ENCODE peak calls at places on chromosomes 6 and 20, in seven cellular contexts. One of them, this sample, is unnamed.

GRCh38 chr6:26195924-26196845 is 109.0 kb downstream of the HFE start:
- DNase-seq in iris pigment epithelial cell: peak
- DNase-seq in EL: peak
- DNase-seq in activated T-cell treated with anti-CD3 and anti-CD28 coated beads, Interleukin-2, amount 50 U/mL, for 4 hours: no peak
- DNase-seq in stimulated activated effector memory CD8-positive, alpha-beta T cell treated with anti-CD3 and anti-CD28 coated beads, Interleukin-12 subunit alpha, Interleukin-12 subunit beta, amount 100 ng/mL, for 72 hours: peak
- DNase-seq in DMS79 treated with DMSO at 0.1 percent for 48 hours: no peak
- DNase-seq in HFFc6: peak
- DNase-seq in this sample: no peak

GRCh38 chr20:33789109-33789857 is 21.9 kb upstream of the CHMP4B start:
- DNase-seq in iris pigment epithelial cell: peak
- DNase-seq in EL: peak
- DNase-seq in activated T-cell treated with anti-CD3 and anti-CD28 coated beads, Interleukin-2, amount 50 U/mL, for 4 hours: no peak
- DNase-seq in stimulated activated effector memory CD8-positive, alpha-beta T cell treated with anti-CD3 and anti-CD28 coated beads, Interleukin-12 subunit alpha, Interleukin-12 subunit beta, amount 100 ng/mL, for 72 hours: no peak
- DNase-seq in DMS79 treated with DMSO at 0.1 percent for 48 hours: peak
- DNase-seq in HFFc6: peak
- DNase-seq in this sample: no peak

GRCh38 chr6:151448623-151449022 is 3.3 kb downstream of the RMND1 start:
- DNase-seq in iris pigment epithelial cell: no peak
- DNase-seq in EL: no peak
- DNase-seq in activated T-cell treated with anti-CD3 and anti-CD28 coated beads, Interleukin-2, amount 50 U/mL, for 4 hours: no peak
- DNase-seq in stimulated activated effector memory CD8-positive, alpha-beta T cell treated with anti-CD3 and anti-CD28 coated beads, Interleukin-12 subunit alpha, Interleukin-12 subunit beta, amount 100 ng/mL, for 72 hours: no peak
- DNase-seq in DMS79 treated with DMSO at 0.1 percent for 48 hours: no peak
- DNase-seq in HFFc6: no peak
- DNase-seq in this sample: no peak

GRCh38 chr20:46640044-46640443 is 11.2 kb downstream of the SLC13A3 start:
- DNase-seq in iris pigment epithelial cell: no peak
- DNase-seq in EL: no peak
- DNase-seq in activated T-cell treated with anti-CD3 and anti-CD28 coated beads, Interleukin-2, amount 50 U/mL, for 4 hours: no peak
- DNase-seq in stimulated activated effector memory CD8-positive, alpha-beta T cell treated with anti-CD3 and anti-CD28 coated beads, Interleukin-12 subunit alpha, Interleukin-12 subunit beta, amount 100 ng/mL, for 72 hours: no peak
- DNase-seq in DMS79 treated with DMSO at 0.1 percent for 48 hours: no peak
- DNase-seq in HFFc6: no peak
- DNase-seq in this sample: no peak

GRCh38 chr6:33205172-33206026 is 944 bp downstream of the HSD17B8 start:
- DNase-seq in iris pigment epithelial cell: peak
- DNase-seq in EL: peak
- DNase-seq in activated T-cell treated with anti-CD3 and anti-CD28 coated beads, Interleukin-2, amount 50 U/mL, for 4 hours: peak
- DNase-seq in stimulated activated effector memory CD8-positive, alpha-beta T cell treated with anti-CD3 and anti-CD28 coated beads, Interleukin-12 subunit alpha, Interleukin-12 subunit beta, amount 100 ng/mL, for 72 hours: peak
- DNase-seq in DMS79 treated with DMSO at 0.1 percent for 48 hours: no peak
- DNase-seq in HFFc6: peak
- DNase-seq in this sample: no peak

GRCh38 chr6:158040051-158040803 is 58.6 kb downstream of the SYNJ2 start:
- DNase-seq in iris pigment epithelial cell: peak
- DNase-seq in EL: peak
- DNase-seq in activated T-cell treated with anti-CD3 and anti-CD28 coated beads, Interleukin-2, amount 50 U/mL, for 4 hours: peak
- DNase-seq in stimulated activated effector memory CD8-positive, alpha-beta T cell treated with anti-CD3 and anti-CD28 coated beads, Interleukin-12 subunit alpha, Interleukin-12 subunit beta, amount 100 ng/mL, for 72 hours: no peak
- DNase-seq in DMS79 treated with DMSO at 0.1 percent for 48 hours: no peak
- DNase-seq in HFFc6: peak
- DNase-seq in this sample: no peak

GRCh38 chr20:14991023-14991422 is 653.6 kb upstream of the FLRT3 start:
- DNase-seq in iris pigment epithelial cell: peak
- DNase-seq in EL: no peak
- DNase-seq in activated T-cell treated with anti-CD3 and anti-CD28 coated beads, Interleukin-2, amount 50 U/mL, for 4 hours: no peak
- DNase-seq in stimulated activated effector memory CD8-positive, alpha-beta T cell treated with anti-CD3 and anti-CD28 coated beads, Interleukin-12 subunit alpha, Interleukin-12 subunit beta, amount 100 ng/mL, for 72 hours: no peak
- DNase-seq in DMS79 treated with DMSO at 0.1 percent for 48 hours: no peak
- DNase-seq in HFFc6: no peak
- DNase-seq in this sample: no peak

GRCh38 chr20:40868568-40869223 is 159.9 kb upstream of the TOP1 start:
- DNase-seq in iris pigment epithelial cell: peak
- DNase-seq in EL: peak
- DNase-seq in activated T-cell treated with anti-CD3 and anti-CD28 coated beads, Interleukin-2, amount 50 U/mL, for 4 hours: no peak
- DNase-seq in stimulated activated effector memory CD8-positive, alpha-beta T cell treated with anti-CD3 and anti-CD28 coated beads, Interleukin-12 subunit alpha, Interleukin-12 subunit beta, amount 100 ng/mL, for 72 hours: no peak
- DNase-seq in DMS79 treated with DMSO at 0.1 percent for 48 hours: no peak
- DNase-seq in HFFc6: peak
- DNase-seq in this sample: no peak

GRCh38 chr6:157954150-157955117 is 27.2 kb upstream of the SYNJ2 start:
- DNase-seq in iris pigment epithelial cell: peak
- DNase-seq in EL: no peak
- DNase-seq in activated T-cell treated with anti-CD3 and anti-CD28 coated beads, Interleukin-2, amount 50 U/mL, for 4 hours: no peak
- DNase-seq in stimulated activated effector memory CD8-positive, alpha-beta T cell treated with anti-CD3 and anti-CD28 coated beads, Interleukin-12 subunit alpha, Interleukin-12 subunit beta, amount 100 ng/mL, for 72 hours: no peak
- DNase-seq in DMS79 treated with DMSO at 0.1 percent for 48 hours: peak
- DNase-seq in HFFc6: no peak
- DNase-seq in this sample: no peak

GRCh38 chr20:38670786-38671185 is 53.5 kb upstream of the SLC32A1 start:
- DNase-seq in iris pigment epithelial cell: no peak
- DNase-seq in EL: no peak
- DNase-seq in activated T-cell treated with anti-CD3 and anti-CD28 coated beads, Interleukin-2, amount 50 U/mL, for 4 hours: no peak
- DNase-seq in stimulated activated effector memory CD8-positive, alpha-beta T cell treated with anti-CD3 and anti-CD28 coated beads, Interleukin-12 subunit alpha, Interleukin-12 subunit beta, amount 100 ng/mL, for 72 hours: no peak
- DNase-seq in DMS79 treated with DMSO at 0.1 percent for 48 hours: no peak
- DNase-seq in HFFc6: no peak
- DNase-seq in this sample: no peak

GRCh38 chr6:47116086-47116485 is 74.0 kb upstream of the ADGRF1 start:
- DNase-seq in iris pigment epithelial cell: no peak
- DNase-seq in EL: peak
- DNase-seq in activated T-cell treated with anti-CD3 and anti-CD28 coated beads, Interleukin-2, amount 50 U/mL, for 4 hours: no peak
- DNase-seq in stimulated activated effector memory CD8-positive, alpha-beta T cell treated with anti-CD3 and anti-CD28 coated beads, Interleukin-12 subunit alpha, Interleukin-12 subunit beta, amount 100 ng/mL, for 72 hours: no peak
- DNase-seq in DMS79 treated with DMSO at 0.1 percent for 48 hours: no peak
- DNase-seq in HFFc6: no peak
- DNase-seq in this sample: no peak

GRCh38 chr20:47481330-47482216 is 20.1 kb upstream of the NCOA3 start:
- DNase-seq in iris pigment epithelial cell: no peak
- DNase-seq in EL: no peak
- DNase-seq in activated T-cell treated with anti-CD3 and anti-CD28 coated beads, Interleukin-2, amount 50 U/mL, for 4 hours: no peak
- DNase-seq in stimulated activated effector memory CD8-positive, alpha-beta T cell treated with anti-CD3 and anti-CD28 coated beads, Interleukin-12 subunit alpha, Interleukin-12 subunit beta, amount 100 ng/mL, for 72 hours: no peak
- DNase-seq in DMS79 treated with DMSO at 0.1 percent for 48 hours: no peak
- DNase-seq in HFFc6: no peak
- DNase-seq in this sample: no peak

GRCh38 chr6:169665289-169665688 is 36.5 kb downstream of the WDR27 start:
- DNase-seq in iris pigment epithelial cell: no peak
- DNase-seq in EL: no peak
- DNase-seq in activated T-cell treated with anti-CD3 and anti-CD28 coated beads, Interleukin-2, amount 50 U/mL, for 4 hours: no peak
- DNase-seq in stimulated activated effector memory CD8-positive, alpha-beta T cell treated with anti-CD3 and anti-CD28 coated beads, Interleukin-12 subunit alpha, Interleukin-12 subunit beta, amount 100 ng/mL, for 72 hours: peak
- DNase-seq in DMS79 treated with DMSO at 0.1 percent for 48 hours: peak
- DNase-seq in HFFc6: no peak
- DNase-seq in this sample: no peak

GRCh38 chr20:38291961-38292360 is 12.0 kb upstream of the BPI start:
- DNase-seq in iris pigment epithelial cell: no peak
- DNase-seq in EL: no peak
- DNase-seq in activated T-cell treated with anti-CD3 and anti-CD28 coated beads, Interleukin-2, amount 50 U/mL, for 4 hours: no peak
- DNase-seq in stimulated activated effector memory CD8-positive, alpha-beta T cell treated with anti-CD3 and anti-CD28 coated beads, Interleukin-12 subunit alpha, Interleukin-12 subunit beta, amount 100 ng/mL, for 72 hours: no peak
- DNase-seq in DMS79 treated with DMSO at 0.1 percent for 48 hours: no peak
- DNase-seq in HFFc6: no peak
- DNase-seq in this sample: no peak

GRCh38 chr20:64111841-64112641 is 4.7 kb upstream of the NPBWR2 start:
- DNase-seq in iris pigment epithelial cell: no peak
- DNase-seq in EL: no peak
- DNase-seq in activated T-cell treated with anti-CD3 and anti-CD28 coated beads, Interleukin-2, amount 50 U/mL, for 4 hours: no peak
- DNase-seq in stimulated activated effector memory CD8-positive, alpha-beta T cell treated with anti-CD3 and anti-CD28 coated beads, Interleukin-12 subunit alpha, Interleukin-12 subunit beta, amount 100 ng/mL, for 72 hours: peak
- DNase-seq in DMS79 treated with DMSO at 0.1 percent for 48 hours: no peak
- DNase-seq in HFFc6: no peak
- DNase-seq in this sample: peak

GRCh38 chr20:18223399-18223798 is 64.9 kb upstream of the ZNF133 start:
- DNase-seq in iris pigment epithelial cell: no peak
- DNase-seq in EL: no peak
- DNase-seq in activated T-cell treated with anti-CD3 and anti-CD28 coated beads, Interleukin-2, amount 50 U/mL, for 4 hours: no peak
- DNase-seq in stimulated activated effector memory CD8-positive, alpha-beta T cell treated with anti-CD3 and anti-CD28 coated beads, Interleukin-12 subunit alpha, Interleukin-12 subunit beta, amount 100 ng/mL, for 72 hours: no peak
- DNase-seq in DMS79 treated with DMSO at 0.1 percent for 48 hours: no peak
- DNase-seq in HFFc6: peak
- DNase-seq in this sample: no peak

GRCh38 chr6:169204167-169204566 is 49.5 kb downstream of the THBS2 start:
- DNase-seq in iris pigment epithelial cell: no peak
- DNase-seq in EL: no peak
- DNase-seq in activated T-cell treated with anti-CD3 and anti-CD28 coated beads, Interleukin-2, amount 50 U/mL, for 4 hours: no peak
- DNase-seq in stimulated activated effector memory CD8-positive, alpha-beta T cell treated with anti-CD3 and anti-CD28 coated beads, Interleukin-12 subunit alpha, Interleukin-12 subunit beta, amount 100 ng/mL, for 72 hours: no peak
- DNase-seq in DMS79 treated with DMSO at 0.1 percent for 48 hours: no peak
- DNase-seq in HFFc6: no peak
- DNase-seq in this sample: no peak

GRCh38 chr6:162546905-162547304 is 180.7 kb downstream of the PRKN start:
- DNase-seq in iris pigment epithelial cell: no peak
- DNase-seq in EL: no peak
- DNase-seq in activated T-cell treated with anti-CD3 and anti-CD28 coated beads, Interleukin-2, amount 50 U/mL, for 4 hours: no peak
- DNase-seq in stimulated activated effector memory CD8-positive, alpha-beta T cell treated with anti-CD3 and anti-CD28 coated beads, Interleukin-12 subunit alpha, Interleukin-12 subunit beta, amount 100 ng/mL, for 72 hours: no peak
- DNase-seq in DMS79 treated with DMSO at 0.1 percent for 48 hours: no peak
- DNase-seq in HFFc6: no peak
- DNase-seq in this sample: no peak

GRCh38 chr6:2748183-2748582 is 2.5 kb downstream of the MYLK4 start:
- DNase-seq in iris pigment epithelial cell: no peak
- DNase-seq in EL: no peak
- DNase-seq in activated T-cell treated with anti-CD3 and anti-CD28 coated beads, Interleukin-2, amount 50 U/mL, for 4 hours: no peak
- DNase-seq in stimulated activated effector memory CD8-positive, alpha-beta T cell treated with anti-CD3 and anti-CD28 coated beads, Interleukin-12 subunit alpha, Interleukin-12 subunit beta, amount 100 ng/mL, for 72 hours: no peak
- DNase-seq in DMS79 treated with DMSO at 0.1 percent for 48 hours: no peak
- DNase-seq in HFFc6: no peak
- DNase-seq in this sample: no peak

GRCh38 chr20:44033344-44033743 is 118.7 kb downstream of the TOX2 start:
- DNase-seq in iris pigment epithelial cell: peak
- DNase-seq in EL: peak
- DNase-seq in activated T-cell treated with anti-CD3 and anti-CD28 coated beads, Interleukin-2, amount 50 U/mL, for 4 hours: no peak
- DNase-seq in stimulated activated effector memory CD8-positive, alpha-beta T cell treated with anti-CD3 and anti-CD28 coated beads, Interleukin-12 subunit alpha, Interleukin-12 subunit beta, amount 100 ng/mL, for 72 hours: no peak
- DNase-seq in DMS79 treated with DMSO at 0.1 percent for 48 hours: peak
- DNase-seq in HFFc6: no peak
- DNase-seq in this sample: no peak

GRCh38 chr20:61262514-61262913 is 10.5 kb downstream of the CDH4 start:
- DNase-seq in iris pigment epithelial cell: no peak
- DNase-seq in EL: no peak
- DNase-seq in activated T-cell treated with anti-CD3 and anti-CD28 coated beads, Interleukin-2, amount 50 U/mL, for 4 hours: no peak
- DNase-seq in stimulated activated effector memory CD8-positive, alpha-beta T cell treated with anti-CD3 and anti-CD28 coated beads, Interleukin-12 subunit alpha, Interleukin-12 subunit beta, amount 100 ng/mL, for 72 hours: no peak
- DNase-seq in DMS79 treated with DMSO at 0.1 percent for 48 hours: no peak
- DNase-seq in HFFc6: no peak
- DNase-seq in this sample: no peak

GRCh38 chr20:11229772-11230171 is 556.0 kb upstream of the JAG1 start:
- DNase-seq in iris pigment epithelial cell: peak
- DNase-seq in EL: peak
- DNase-seq in activated T-cell treated with anti-CD3 and anti-CD28 coated beads, Interleukin-2, amount 50 U/mL, for 4 hours: no peak
- DNase-seq in stimulated activated effector memory CD8-positive, alpha-beta T cell treated with anti-CD3 and anti-CD28 coated beads, Interleukin-12 subunit alpha, Interleukin-12 subunit beta, amount 100 ng/mL, for 72 hours: no peak
- DNase-seq in DMS79 treated with DMSO at 0.1 percent for 48 hours: no peak
- DNase-seq in HFFc6: peak
- DNase-seq in this sample: no peak

GRCh38 chr20:59810376-59811187 is 122.9 kb downstream of the SYCP2 start:
- DNase-seq in iris pigment epithelial cell: no peak
- DNase-seq in EL: no peak
- DNase-seq in activated T-cell treated with anti-CD3 and anti-CD28 coated beads, Interleukin-2, amount 50 U/mL, for 4 hours: no peak
- DNase-seq in stimulated activated effector memory CD8-positive, alpha-beta T cell treated with anti-CD3 and anti-CD28 coated beads, Interleukin-12 subunit alpha, Interleukin-12 subunit beta, amount 100 ng/mL, for 72 hours: peak
- DNase-seq in DMS79 treated with DMSO at 0.1 percent for 48 hours: no peak
- DNase-seq in HFFc6: no peak
- DNase-seq in this sample: no peak

GRCh38 chr20:21269772-21270171 is 33.4 kb upstream of the XRN2 start:
- DNase-seq in iris pigment epithelial cell: no peak
- DNase-seq in EL: no peak
- DNase-seq in activated T-cell treated with anti-CD3 and anti-CD28 coated beads, Interleukin-2, amount 50 U/mL, for 4 hours: no peak
- DNase-seq in stimulated activated effector memory CD8-positive, alpha-beta T cell treated with anti-CD3 and anti-CD28 coated beads, Interleukin-12 subunit alpha, Interleukin-12 subunit beta, amount 100 ng/mL, for 72 hours: no peak
- DNase-seq in DMS79 treated with DMSO at 0.1 percent for 48 hours: no peak
- DNase-seq in HFFc6: no peak
- DNase-seq in this sample: no peak

GRCh38 chr20:57934913-57935312 is 225.1 kb upstream of the PMEPA1 start:
- DNase-seq in iris pigment epithelial cell: no peak
- DNase-seq in EL: no peak
- DNase-seq in activated T-cell treated with anti-CD3 and anti-CD28 coated beads, Interleukin-2, amount 50 U/mL, for 4 hours: no peak
- DNase-seq in stimulated activated effector memory CD8-positive, alpha-beta T cell treated with anti-CD3 and anti-CD28 coated beads, Interleukin-12 subunit alpha, Interleukin-12 subunit beta, amount 100 ng/mL, for 72 hours: no peak
- DNase-seq in DMS79 treated with DMSO at 0.1 percent for 48 hours: no peak
- DNase-seq in HFFc6: no peak
- DNase-seq in this sample: no peak

GRCh38 chr20:17938889-17939619 is 29.5 kb downstream of the SNX5 start:
- DNase-seq in iris pigment epithelial cell: peak
- DNase-seq in EL: peak
- DNase-seq in activated T-cell treated with anti-CD3 and anti-CD28 coated beads, Interleukin-2, amount 50 U/mL, for 4 hours: peak
- DNase-seq in stimulated activated effector memory CD8-positive, alpha-beta T cell treated with anti-CD3 and anti-CD28 coated beads, Interleukin-12 subunit alpha, Interleukin-12 subunit beta, amount 100 ng/mL, for 72 hours: peak
- DNase-seq in DMS79 treated with DMSO at 0.1 percent for 48 hours: peak
- DNase-seq in HFFc6: peak
- DNase-seq in this sample: peak

GRCh38 chr20:62232764-62233645 is 5.3 kb upstream of the OSBPL2 start:
- DNase-seq in iris pigment epithelial cell: no peak
- DNase-seq in EL: no peak
- DNase-seq in activated T-cell treated with anti-CD3 and anti-CD28 coated beads, Interleukin-2, amount 50 U/mL, for 4 hours: no peak
- DNase-seq in stimulated activated effector memory CD8-positive, alpha-beta T cell treated with anti-CD3 and anti-CD28 coated beads, Interleukin-12 subunit alpha, Interleukin-12 subunit beta, amount 100 ng/mL, for 72 hours: no peak
- DNase-seq in DMS79 treated with DMSO at 0.1 percent for 48 hours: no peak
- DNase-seq in HFFc6: no peak
- DNase-seq in this sample: no peak

GRCh38 chr20:55684578-55684977 is 320.7 kb downstream of the CBLN4 start:
- DNase-seq in iris pigment epithelial cell: no peak
- DNase-seq in EL: no peak
- DNase-seq in activated T-cell treated with anti-CD3 and anti-CD28 coated beads, Interleukin-2, amount 50 U/mL, for 4 hours: no peak
- DNase-seq in stimulated activated effector memory CD8-positive, alpha-beta T cell treated with anti-CD3 and anti-CD28 coated beads, Interleukin-12 subunit alpha, Interleukin-12 subunit beta, amount 100 ng/mL, for 72 hours: no peak
- DNase-seq in DMS79 treated with DMSO at 0.1 percent for 48 hours: no peak
- DNase-seq in HFFc6: no peak
- DNase-seq in this sample: no peak

This sample was measured in activated B cell treated with CpG ODN at 0.5 μM for 24 hours.